ENCODE peak calls at places on chromosomes 13 and 19, in ten cellular contexts. One of them, this sample, is unnamed.

GRCh38 chr19:46913852-46914430 is 53.1 kb downstream of the ARHGAP35 start:
- DNase-seq in EL: peak; percentile 60
- DNase-seq in astrocyte of the spinal cord: peak; percentile 71
- DNase-seq in KBM-7: peak; percentile 74
- DNase-seq in A673: peak; percentile 62
- DNase-seq in H9: no peak
- DNase-seq in RPMI8226: peak; percentile 14
- DNase-seq in thoracic aorta: no peak
- DNase-seq in GM20000: peak; percentile 17
- DNase-seq in activated CD4-positive, alpha-beta T cell treated with anti-CD3 and anti-CD28 coated beads, Interleukin-2, amount 50 U/mL, for 4 hours: no peak
- DNase-seq in this sample: no peak

GRCh38 chr19:5205388-5205787 is 135.2 kb downstream of the PTPRS start:
- DNase-seq in H9: no peak
- DNase-seq in GM20000: no peak
- DNase-seq in astrocyte of the spinal cord: no peak
- DNase-seq in A673: no peak
- DNase-seq in KBM-7: peak; percentile 61
- DNase-seq in thoracic aorta: no peak
- DNase-seq in RPMI8226: no peak
- DNase-seq in activated CD4-positive, alpha-beta T cell treated with anti-CD3 and anti-CD28 coated beads, Interleukin-2, amount 50 U/mL, for 4 hours: peak; percentile 6
- DNase-seq in EL: no peak
- DNase-seq in this sample: no peak

GRCh38 chr19:47663435-47663910 is 49.7 kb upstream of the EHD2 start:
- DNase-seq in EL: peak; percentile 85
- DNase-seq in activated CD4-positive, alpha-beta T cell treated with anti-CD3 and anti-CD28 coated beads, Interleukin-2, amount 50 U/mL, for 4 hours: no peak
- DNase-seq in RPMI8226: no peak
- DNase-seq in A673: no peak
- DNase-seq in KBM-7: no peak
- DNase-seq in GM20000: no peak
- DNase-seq in thoracic aorta: no peak
- DNase-seq in H9: no peak
- DNase-seq in astrocyte of the spinal cord: peak; percentile 96
- DNase-seq in this sample: no peak

GRCh38 chr13:85651440-85651839 is 147.8 kb downstream of the SLITRK6 start:
- DNase-seq in H9: no peak
- DNase-seq in RPMI8226: no peak
- DNase-seq in activated CD4-positive, alpha-beta T cell treated with anti-CD3 and anti-CD28 coated beads, Interleukin-2, amount 50 U/mL, for 4 hours: no peak
- DNase-seq in KBM-7: no peak
- DNase-seq in astrocyte of the spinal cord: no peak
- DNase-seq in thoracic aorta: no peak
- DNase-seq in A673: no peak
- DNase-seq in GM20000: no peak
- DNase-seq in EL: no peak
- DNase-seq in this sample: no peak

GRCh38 chr19:47582320-47582909 is 9.5 kb upstream of the ZNF541 start:
- DNase-seq in GM20000: no peak
- DNase-seq in thoracic aorta: no peak
- DNase-seq in activated CD4-positive, alpha-beta T cell treated with anti-CD3 and anti-CD28 coated beads, Interleukin-2, amount 50 U/mL, for 4 hours: no peak
- DNase-seq in KBM-7: no peak
- DNase-seq in H9: no peak
- DNase-seq in EL: peak; percentile 65
- DNase-seq in A673: no peak
- DNase-seq in RPMI8226: no peak
- DNase-seq in astrocyte of the spinal cord: peak; percentile 22
- DNase-seq in this sample: no peak

GRCh38 chr13:30141773-30142501 is 165.4 kb downstream of the KATNAL1 start:
- DNase-seq in GM20000: no peak
- DNase-seq in activated CD4-positive, alpha-beta T cell treated with anti-CD3 and anti-CD28 coated beads, Interleukin-2, amount 50 U/mL, for 4 hours: no peak
- DNase-seq in astrocyte of the spinal cord: no peak
- DNase-seq in thoracic aorta: no peak
- DNase-seq in A673: no peak
- DNase-seq in KBM-7: no peak
- DNase-seq in H9: no peak
- DNase-seq in RPMI8226: no peak
- DNase-seq in EL: peak; percentile 50
- DNase-seq in this sample: no peak

GRCh38 chr19:28377077-28377476 is 835.9 kb downstream of the UQCRFS1 start:
- DNase-seq in RPMI8226: peak; percentile 19
- DNase-seq in EL: no peak
- DNase-seq in activated CD4-positive, alpha-beta T cell treated with anti-CD3 and anti-CD28 coated beads, Interleukin-2, amount 50 U/mL, for 4 hours: no peak
- DNase-seq in GM20000: no peak
- DNase-seq in H9: no peak
- DNase-seq in thoracic aorta: no peak
- DNase-seq in astrocyte of the spinal cord: no peak
- DNase-seq in A673: no peak
- DNase-seq in KBM-7: peak; percentile 23
- DNase-seq in this sample: no peak

GRCh38 chr13:50126378-50127016 is 111.3 kb downstream of the KCNRG start:
- DNase-seq in EL: no peak
- DNase-seq in KBM-7: no peak
- DNase-seq in astrocyte of the spinal cord: peak; percentile 52
- DNase-seq in RPMI8226: peak; percentile 51
- DNase-seq in thoracic aorta: no peak
- DNase-seq in activated CD4-positive, alpha-beta T cell treated with anti-CD3 and anti-CD28 coated beads, Interleukin-2, amount 50 U/mL, for 4 hours: no peak
- DNase-seq in GM20000: peak; percentile 49
- DNase-seq in A673: peak; percentile 59
- DNase-seq in H9: peak; percentile 39
- DNase-seq in this sample: no peak

GRCh38 chr13:23870356-23871146 is 18.6 kb downstream of the MIPEP start:
- DNase-seq in A673: no peak
- DNase-seq in GM20000: no peak
- DNase-seq in EL: no peak
- DNase-seq in H9: no peak
- DNase-seq in RPMI8226: no peak
- DNase-seq in thoracic aorta: no peak
- DNase-seq in astrocyte of the spinal cord: no peak
- DNase-seq in KBM-7: no peak
- DNase-seq in activated CD4-positive, alpha-beta T cell treated with anti-CD3 and anti-CD28 coated beads, Interleukin-2, amount 50 U/mL, for 4 hours: no peak
- DNase-seq in this sample: no peak

GRCh38 chr19:43784251-43784980 is 3.6 kb upstream of the KCNN4 start:
- DNase-seq in activated CD4-positive, alpha-beta T cell treated with anti-CD3 and anti-CD28 coated beads, Interleukin-2, amount 50 U/mL, for 4 hours: peak; percentile 61
- DNase-seq in A673: no peak
- DNase-seq in thoracic aorta: no peak
- DNase-seq in EL: peak; percentile 88
- DNase-seq in GM20000: peak; percentile 45
- DNase-seq in RPMI8226: peak; percentile 67
- DNase-seq in H9: peak; percentile 50
- DNase-seq in KBM-7: no peak
- DNase-seq in astrocyte of the spinal cord: peak; percentile 86
- DNase-seq in this sample: no peak

GRCh38 chr13:99042851-99043250 is 65.0 kb upstream of the DOCK9 start:
- DNase-seq in astrocyte of the spinal cord: no peak
- DNase-seq in KBM-7: no peak
- DNase-seq in H9: no peak
- DNase-seq in A673: no peak
- DNase-seq in EL: no peak
- DNase-seq in activated CD4-positive, alpha-beta T cell treated with anti-CD3 and anti-CD28 coated beads, Interleukin-2, amount 50 U/mL, for 4 hours: no peak
- DNase-seq in thoracic aorta: no peak
- DNase-seq in GM20000: no peak
- DNase-seq in RPMI8226: no peak
- DNase-seq in this sample: no peak

GRCh38 chr19:1247747-1248453 is 483 bp upstream of the MIDN start:
- DNase-seq in H9: peak; percentile 75
- DNase-seq in astrocyte of the spinal cord: peak; percentile 71
- DNase-seq in A673: peak; percentile 65
- DNase-seq in KBM-7: no peak
- DNase-seq in thoracic aorta: no peak
- DNase-seq in GM20000: no peak
- DNase-seq in activated CD4-positive, alpha-beta T cell treated with anti-CD3 and anti-CD28 coated beads, Interleukin-2, amount 50 U/mL, for 4 hours: peak; percentile 48
- DNase-seq in EL: peak; percentile 78
- DNase-seq in RPMI8226: peak; percentile 75
- DNase-seq in this sample: peak; percentile 80

GRCh38 chr13:78601886-78602560 is 1.3 kb downstream of the POU4F1 start:
- DNase-seq in activated CD4-positive, alpha-beta T cell treated with anti-CD3 and anti-CD28 coated beads, Interleukin-2, amount 50 U/mL, for 4 hours: no peak
- DNase-seq in GM20000: peak; percentile 45
- DNase-seq in RPMI8226: no peak
- DNase-seq in thoracic aorta: no peak
- DNase-seq in EL: no peak
- DNase-seq in H9: no peak
- DNase-seq in A673: no peak
- DNase-seq in astrocyte of the spinal cord: no peak
- DNase-seq in KBM-7: no peak
- DNase-seq in this sample: no peak

GRCh38 chr13:109000207-109000606 is 370.8 kb downstream of the MYO16 start:
- DNase-seq in A673: peak; percentile 57
- DNase-seq in GM20000: no peak
- DNase-seq in thoracic aorta: no peak
- DNase-seq in KBM-7: no peak
- DNase-seq in astrocyte of the spinal cord: no peak
- DNase-seq in RPMI8226: no peak
- DNase-seq in EL: no peak
- DNase-seq in H9: no peak
- DNase-seq in activated CD4-positive, alpha-beta T cell treated with anti-CD3 and anti-CD28 coated beads, Interleukin-2, amount 50 U/mL, for 4 hours: no peak
- DNase-seq in this sample: no peak

GRCh38 chr19:38941979-38942378 is 11.2 kb downstream of the MRPS12 start:
- DNase-seq in activated CD4-positive, alpha-beta T cell treated with anti-CD3 and anti-CD28 coated beads, Interleukin-2, amount 50 U/mL, for 4 hours: no peak
- DNase-seq in H9: no peak
- DNase-seq in KBM-7: no peak
- DNase-seq in RPMI8226: no peak
- DNase-seq in EL: no peak
- DNase-seq in astrocyte of the spinal cord: no peak
- DNase-seq in A673: no peak
- DNase-seq in GM20000: no peak
- DNase-seq in thoracic aorta: no peak
- DNase-seq in this sample: no peak

GRCh38 chr13:33233547-33233946 is 52.0 kb downstream of the STARD13 start:
- DNase-seq in astrocyte of the spinal cord: no peak
- DNase-seq in thoracic aorta: no peak
- DNase-seq in KBM-7: no peak
- DNase-seq in activated CD4-positive, alpha-beta T cell treated with anti-CD3 and anti-CD28 coated beads, Interleukin-2, amount 50 U/mL, for 4 hours: no peak
- DNase-seq in EL: no peak
- DNase-seq in H9: no peak
- DNase-seq in A673: no peak
- DNase-seq in GM20000: no peak
- DNase-seq in RPMI8226: no peak
- DNase-seq in this sample: peak; percentile 61

GRCh38 chr13:112204881-112205327 is 138.0 kb downstream of the SOX1 start:
- DNase-seq in H9: peak; percentile 69
- DNase-seq in KBM-7: no peak
- DNase-seq in activated CD4-positive, alpha-beta T cell treated with anti-CD3 and anti-CD28 coated beads, Interleukin-2, amount 50 U/mL, for 4 hours: no peak
- DNase-seq in A673: no peak
- DNase-seq in thoracic aorta: no peak
- DNase-seq in RPMI8226: no peak
- DNase-seq in GM20000: no peak
- DNase-seq in astrocyte of the spinal cord: no peak
- DNase-seq in EL: no peak
- DNase-seq in this sample: peak; percentile 38

GRCh38 chr19:48271531-48272151 is 1.8 kb downstream of the ZNF114 start:
- DNase-seq in H9: peak; percentile 80
- DNase-seq in thoracic aorta: no peak
- DNase-seq in EL: peak; percentile 68
- DNase-seq in astrocyte of the spinal cord: peak; percentile 46
- DNase-seq in activated CD4-positive, alpha-beta T cell treated with anti-CD3 and anti-CD28 coated beads, Interleukin-2, amount 50 U/mL, for 4 hours: no peak
- DNase-seq in A673: peak; percentile 62
- DNase-seq in GM20000: peak; percentile 68
- DNase-seq in RPMI8226: no peak
- DNase-seq in KBM-7: peak; percentile 85
- DNase-seq in this sample: peak; percentile 45

GRCh38 chr19:29247912-29248311 is 35.0 kb upstream of the UQCRFS1 start:
- DNase-seq in GM20000: no peak
- DNase-seq in H9: peak; percentile 25
- DNase-seq in thoracic aorta: no peak
- DNase-seq in A673: peak; percentile 70
- DNase-seq in astrocyte of the spinal cord: no peak
- DNase-seq in RPMI8226: no peak
- DNase-seq in activated CD4-positive, alpha-beta T cell treated with anti-CD3 and anti-CD28 coated beads, Interleukin-2, amount 50 U/mL, for 4 hours: no peak
- DNase-seq in EL: no peak
- DNase-seq in KBM-7: no peak
- DNase-seq in this sample: no peak

GRCh38 chr13:34731486-34731885 is 210.6 kb upstream of the NBEA start:
- DNase-seq in RPMI8226: no peak
- DNase-seq in EL: peak; percentile 11
- DNase-seq in H9: no peak
- DNase-seq in thoracic aorta: no peak
- DNase-seq in astrocyte of the spinal cord: no peak
- DNase-seq in A673: peak; percentile 46
- DNase-seq in activated CD4-positive, alpha-beta T cell treated with anti-CD3 and anti-CD28 coated beads, Interleukin-2, amount 50 U/mL, for 4 hours: no peak
- DNase-seq in KBM-7: no peak
- DNase-seq in GM20000: no peak
- DNase-seq in this sample: no peak

GRCh38 chr13:113407531-113408393 is 43.8 kb upstream of the GRTP1 start:
- DNase-seq in GM20000: no peak
- DNase-seq in RPMI8226: no peak
- DNase-seq in A673: no peak
- DNase-seq in activated CD4-positive, alpha-beta T cell treated with anti-CD3 and anti-CD28 coated beads, Interleukin-2, amount 50 U/mL, for 4 hours: no peak
- DNase-seq in H9: no peak
- DNase-seq in EL: no peak
- DNase-seq in thoracic aorta: no peak
- DNase-seq in astrocyte of the spinal cord: no peak
- DNase-seq in KBM-7: no peak
- DNase-seq in this sample: no peak

GRCh38 chr13:107124129-107124718 is 556.3 kb upstream of the ARGLU1 start:
- DNase-seq in A673: peak; percentile 22
- DNase-seq in activated CD4-positive, alpha-beta T cell treated with anti-CD3 and anti-CD28 coated beads, Interleukin-2, amount 50 U/mL, for 4 hours: no peak
- DNase-seq in H9: no peak
- DNase-seq in EL: peak; percentile 2
- DNase-seq in KBM-7: peak; percentile 62
- DNase-seq in astrocyte of the spinal cord: peak; percentile 39
- DNase-seq in GM20000: no peak
- DNase-seq in RPMI8226: peak; percentile 10
- DNase-seq in thoracic aorta: no peak
- DNase-seq in this sample: no peak

GRCh38 chr13:109816112-109816978 is 30.0 kb upstream of the IRS2 start:
- DNase-seq in activated CD4-positive, alpha-beta T cell treated with anti-CD3 and anti-CD28 coated beads, Interleukin-2, amount 50 U/mL, for 4 hours: no peak
- DNase-seq in EL: no peak
- DNase-seq in H9: no peak
- DNase-seq in GM20000: no peak
- DNase-seq in thoracic aorta: no peak
- DNase-seq in astrocyte of the spinal cord: no peak
- DNase-seq in KBM-7: no peak
- DNase-seq in A673: no peak
- DNase-seq in RPMI8226: no peak
- DNase-seq in this sample: no peak

GRCh38 chr19:38932425-38933179 is 1.9 kb downstream of the MRPS12 start:
- DNase-seq in astrocyte of the spinal cord: peak; percentile 32
- DNase-seq in EL: peak; percentile 43
- DNase-seq in A673: peak; percentile 55
- DNase-seq in KBM-7: peak; percentile 72
- DNase-seq in RPMI8226: no peak
- DNase-seq in GM20000: peak; percentile 51
- DNase-seq in H9: peak; percentile 54
- DNase-seq in activated CD4-positive, alpha-beta T cell treated with anti-CD3 and anti-CD28 coated beads, Interleukin-2, amount 50 U/mL, for 4 hours: no peak
- DNase-seq in thoracic aorta: no peak
- DNase-seq in this sample: no peak

GRCh38 chr19:50358483-50359431 is 6.7 kb downstream of the NAPSA start:
- DNase-seq in RPMI8226: peak; percentile 29
- DNase-seq in GM20000: peak; percentile 82
- DNase-seq in H9: no peak
- DNase-seq in A673: peak; percentile 90
- DNase-seq in thoracic aorta: no peak
- DNase-seq in activated CD4-positive, alpha-beta T cell treated with anti-CD3 and anti-CD28 coated beads, Interleukin-2, amount 50 U/mL, for 4 hours: peak; percentile 63
- DNase-seq in astrocyte of the spinal cord: peak; percentile 33
- DNase-seq in EL: peak; percentile 14
- DNase-seq in KBM-7: no peak
- DNase-seq in this sample: peak; percentile 55

GRCh38 chr13:112931028-112931934 is 37.7 kb upstream of the MCF2L start:
- DNase-seq in A673: peak; percentile 64
- DNase-seq in RPMI8226: peak; percentile 84
- DNase-seq in EL: peak; percentile 71
- DNase-seq in H9: peak; percentile 66
- DNase-seq in GM20000: no peak
- DNase-seq in astrocyte of the spinal cord: peak; percentile 14
- DNase-seq in thoracic aorta: no peak
- DNase-seq in activated CD4-positive, alpha-beta T cell treated with anti-CD3 and anti-CD28 coated beads, Interleukin-2, amount 50 U/mL, for 4 hours: no peak
- DNase-seq in KBM-7: peak; percentile 70
- DNase-seq in this sample: no peak

GRCh38 chr13:97122381-97122996 is 99.6 kb upstream of the MBNL2 start:
- DNase-seq in astrocyte of the spinal cord: peak; percentile 69
- DNase-seq in EL: peak; percentile 70
- DNase-seq in RPMI8226: no peak
- DNase-seq in thoracic aorta: no peak
- DNase-seq in activated CD4-positive, alpha-beta T cell treated with anti-CD3 and anti-CD28 coated beads, Interleukin-2, amount 50 U/mL, for 4 hours: no peak
- DNase-seq in H9: no peak
- DNase-seq in A673: peak; percentile 23
- DNase-seq in KBM-7: no peak
- DNase-seq in GM20000: no peak
- DNase-seq in this sample: no peak

GRCh38 chr13:77124423-77124822 is 97.5 kb upstream of the FBXL3 start:
- DNase-seq in GM20000: no peak
- DNase-seq in astrocyte of the spinal cord: no peak
- DNase-seq in RPMI8226: no peak
- DNase-seq in KBM-7: no peak
- DNase-seq in EL: no peak
- DNase-seq in A673: no peak
- DNase-seq in thoracic aorta: no peak
- DNase-seq in H9: no peak
- DNase-seq in activated CD4-positive, alpha-beta T cell treated with anti-CD3 and anti-CD28 coated beads, Interleukin-2, amount 50 U/mL, for 4 hours: no peak
- DNase-seq in this sample: no peak

This sample was measured in heart right ventricle.